ENCODE peak calls at places on chromosomes 7 and 10, in nine cellular contexts. One of them, this sample, is unnamed.

GRCh38 chr10:118362103-118362502 is 20.0 kb upstream of the FAM204A start:
- DNase-seq in astrocyte of the spinal cord: no peak
- DNase-seq in cardiac fibroblast: no peak
- DNase-seq in kidney: no peak
- DNase-seq in stimulated activated CD4-positive, alpha-beta T cell treated with anti-CD3 and anti-CD28 coated beads, TNF-alpha, amount 100 ng/mL, for 1 hour: no peak
- DNase-seq in B cell: no peak
- DNase-seq in GM12892: no peak
- DNase-seq in stimulated activated CD8-positive, alpha-beta memory T cell treated with anti-CD3 and anti-CD28 coated beads, Interleukin-2, amount 100 ng/mL, for 48 hours: no peak
- DNase-seq in RPMI7951: peak
- DNase-seq in this sample: no peak

GRCh38 chr7:48832303-48832845 is 92.0 kb upstream of the CDC14C start:
- DNase-seq in astrocyte of the spinal cord: no peak
- DNase-seq in cardiac fibroblast: no peak
- DNase-seq in kidney: no peak
- DNase-seq in stimulated activated CD4-positive, alpha-beta T cell treated with anti-CD3 and anti-CD28 coated beads, TNF-alpha, amount 100 ng/mL, for 1 hour: no peak
- DNase-seq in B cell: no peak
- DNase-seq in GM12892: no peak
- DNase-seq in stimulated activated CD8-positive, alpha-beta memory T cell treated with anti-CD3 and anti-CD28 coated beads, Interleukin-2, amount 100 ng/mL, for 48 hours: no peak
- DNase-seq in RPMI7951: no peak
- DNase-seq in this sample: no peak

GRCh38 chr7:149625947-149626392 is 128.4 kb upstream of the ZNF746 start:
- DNase-seq in astrocyte of the spinal cord: no peak
- DNase-seq in cardiac fibroblast: no peak
- DNase-seq in kidney: no peak
- DNase-seq in stimulated activated CD4-positive, alpha-beta T cell treated with anti-CD3 and anti-CD28 coated beads, TNF-alpha, amount 100 ng/mL, for 1 hour: no peak
- DNase-seq in B cell: no peak
- DNase-seq in GM12892: no peak
- DNase-seq in stimulated activated CD8-positive, alpha-beta memory T cell treated with anti-CD3 and anti-CD28 coated beads, Interleukin-2, amount 100 ng/mL, for 48 hours: no peak
- DNase-seq in RPMI7951: no peak
- DNase-seq in this sample: no peak

GRCh38 chr10:91115618-91116390 is 104.7 kb upstream of the PCGF5 start:
- DNase-seq in astrocyte of the spinal cord: no peak
- DNase-seq in cardiac fibroblast: no peak
- DNase-seq in kidney: no peak
- DNase-seq in stimulated activated CD4-positive, alpha-beta T cell treated with anti-CD3 and anti-CD28 coated beads, TNF-alpha, amount 100 ng/mL, for 1 hour: no peak
- DNase-seq in B cell: no peak
- DNase-seq in GM12892: no peak
- DNase-seq in stimulated activated CD8-positive, alpha-beta memory T cell treated with anti-CD3 and anti-CD28 coated beads, Interleukin-2, amount 100 ng/mL, for 48 hours: no peak
- DNase-seq in RPMI7951: no peak
- DNase-seq in this sample: no peak

GRCh38 chr10:12081470-12081869 is 12.7 kb downstream of the DHTKD1 start:
- DNase-seq in astrocyte of the spinal cord: no peak
- DNase-seq in cardiac fibroblast: no peak
- DNase-seq in kidney: no peak
- DNase-seq in stimulated activated CD4-positive, alpha-beta T cell treated with anti-CD3 and anti-CD28 coated beads, TNF-alpha, amount 100 ng/mL, for 1 hour: no peak
- DNase-seq in B cell: no peak
- DNase-seq in GM12892: no peak
- DNase-seq in stimulated activated CD8-positive, alpha-beta memory T cell treated with anti-CD3 and anti-CD28 coated beads, Interleukin-2, amount 100 ng/mL, for 48 hours: no peak
- DNase-seq in RPMI7951: no peak
- DNase-seq in this sample: peak

GRCh38 chr10:101311440-101312067 is 42.4 kb upstream of the BTRC start:
- DNase-seq in astrocyte of the spinal cord: no peak
- DNase-seq in cardiac fibroblast: no peak
- DNase-seq in kidney: no peak
- DNase-seq in stimulated activated CD4-positive, alpha-beta T cell treated with anti-CD3 and anti-CD28 coated beads, TNF-alpha, amount 100 ng/mL, for 1 hour: no peak
- DNase-seq in B cell: no peak
- DNase-seq in GM12892: no peak
- DNase-seq in stimulated activated CD8-positive, alpha-beta memory T cell treated with anti-CD3 and anti-CD28 coated beads, Interleukin-2, amount 100 ng/mL, for 48 hours: no peak
- DNase-seq in RPMI7951: no peak
- DNase-seq in this sample: peak

GRCh38 chr10:91772869-91773268 is 25.4 kb upstream of the TNKS2 start:
- DNase-seq in astrocyte of the spinal cord: no peak
- DNase-seq in cardiac fibroblast: no peak
- DNase-seq in kidney: no peak
- DNase-seq in stimulated activated CD4-positive, alpha-beta T cell treated with anti-CD3 and anti-CD28 coated beads, TNF-alpha, amount 100 ng/mL, for 1 hour: no peak
- DNase-seq in B cell: no peak
- DNase-seq in GM12892: no peak
- DNase-seq in stimulated activated CD8-positive, alpha-beta memory T cell treated with anti-CD3 and anti-CD28 coated beads, Interleukin-2, amount 100 ng/mL, for 48 hours: no peak
- DNase-seq in RPMI7951: no peak
- DNase-seq in this sample: no peak

GRCh38 chr7:2774280-2774679 is 69.8 kb downstream of the GNA12 start:
- DNase-seq in astrocyte of the spinal cord: no peak
- DNase-seq in cardiac fibroblast: no peak
- DNase-seq in kidney: no peak
- DNase-seq in stimulated activated CD4-positive, alpha-beta T cell treated with anti-CD3 and anti-CD28 coated beads, TNF-alpha, amount 100 ng/mL, for 1 hour: no peak
- DNase-seq in B cell: no peak
- DNase-seq in GM12892: no peak
- DNase-seq in stimulated activated CD8-positive, alpha-beta memory T cell treated with anti-CD3 and anti-CD28 coated beads, Interleukin-2, amount 100 ng/mL, for 48 hours: no peak
- DNase-seq in RPMI7951: no peak
- DNase-seq in this sample: no peak

GRCh38 chr10:1544929-1545328 is 192.4 kb downstream of the ADARB2 start:
- DNase-seq in astrocyte of the spinal cord: no peak
- DNase-seq in cardiac fibroblast: no peak
- DNase-seq in kidney: no peak
- DNase-seq in stimulated activated CD4-positive, alpha-beta T cell treated with anti-CD3 and anti-CD28 coated beads, TNF-alpha, amount 100 ng/mL, for 1 hour: no peak
- DNase-seq in B cell: no peak
- DNase-seq in GM12892: no peak
- DNase-seq in stimulated activated CD8-positive, alpha-beta memory T cell treated with anti-CD3 and anti-CD28 coated beads, Interleukin-2, amount 100 ng/mL, for 48 hours: no peak
- DNase-seq in RPMI7951: no peak
- DNase-seq in this sample: peak

GRCh38 chr7:157204134-157204533 is 65.4 kb downstream of the UBE3C start:
- DNase-seq in astrocyte of the spinal cord: no peak
- DNase-seq in cardiac fibroblast: no peak
- DNase-seq in kidney: no peak
- DNase-seq in stimulated activated CD4-positive, alpha-beta T cell treated with anti-CD3 and anti-CD28 coated beads, TNF-alpha, amount 100 ng/mL, for 1 hour: no peak
- DNase-seq in B cell: no peak
- DNase-seq in GM12892: no peak
- DNase-seq in stimulated activated CD8-positive, alpha-beta memory T cell treated with anti-CD3 and anti-CD28 coated beads, Interleukin-2, amount 100 ng/mL, for 48 hours: no peak
- DNase-seq in RPMI7951: no peak
- DNase-seq in this sample: no peak

GRCh38 chr7:87152897-87153641 is 816 bp downstream of the DMTF1 start:
- DNase-seq in astrocyte of the spinal cord: peak
- DNase-seq in cardiac fibroblast: peak
- DNase-seq in kidney: peak
- DNase-seq in stimulated activated CD4-positive, alpha-beta T cell treated with anti-CD3 and anti-CD28 coated beads, TNF-alpha, amount 100 ng/mL, for 1 hour: no peak
- DNase-seq in B cell: peak
- DNase-seq in GM12892: no peak
- DNase-seq in stimulated activated CD8-positive, alpha-beta memory T cell treated with anti-CD3 and anti-CD28 coated beads, Interleukin-2, amount 100 ng/mL, for 48 hours: peak
- DNase-seq in RPMI7951: peak
- DNase-seq in this sample: peak

GRCh38 chr7:3923307-3923918 is 622.4 kb downstream of the SDK1 start:
- DNase-seq in astrocyte of the spinal cord: no peak
- DNase-seq in cardiac fibroblast: no peak
- DNase-seq in kidney: no peak
- DNase-seq in stimulated activated CD4-positive, alpha-beta T cell treated with anti-CD3 and anti-CD28 coated beads, TNF-alpha, amount 100 ng/mL, for 1 hour: no peak
- DNase-seq in B cell: no peak
- DNase-seq in GM12892: no peak
- DNase-seq in stimulated activated CD8-positive, alpha-beta memory T cell treated with anti-CD3 and anti-CD28 coated beads, Interleukin-2, amount 100 ng/mL, for 48 hours: no peak
- DNase-seq in RPMI7951: no peak
- DNase-seq in this sample: no peak

GRCh38 chr7:74092964-74093339 is 9.3 kb downstream of the LIMK1 start:
- DNase-seq in astrocyte of the spinal cord: peak
- DNase-seq in cardiac fibroblast: peak
- DNase-seq in kidney: peak
- DNase-seq in stimulated activated CD4-positive, alpha-beta T cell treated with anti-CD3 and anti-CD28 coated beads, TNF-alpha, amount 100 ng/mL, for 1 hour: no peak
- DNase-seq in B cell: no peak
- DNase-seq in GM12892: peak
- DNase-seq in stimulated activated CD8-positive, alpha-beta memory T cell treated with anti-CD3 and anti-CD28 coated beads, Interleukin-2, amount 100 ng/mL, for 48 hours: no peak
- DNase-seq in RPMI7951: peak
- DNase-seq in this sample: peak

GRCh38 chr10:121054876-121055275 is 203.7 kb downstream of the WDR11 start:
- DNase-seq in astrocyte of the spinal cord: no peak
- DNase-seq in cardiac fibroblast: no peak
- DNase-seq in kidney: no peak
- DNase-seq in stimulated activated CD4-positive, alpha-beta T cell treated with anti-CD3 and anti-CD28 coated beads, TNF-alpha, amount 100 ng/mL, for 1 hour: no peak
- DNase-seq in B cell: no peak
- DNase-seq in GM12892: no peak
- DNase-seq in stimulated activated CD8-positive, alpha-beta memory T cell treated with anti-CD3 and anti-CD28 coated beads, Interleukin-2, amount 100 ng/mL, for 48 hours: no peak
- DNase-seq in RPMI7951: no peak
- DNase-seq in this sample: no peak

GRCh38 chr10:43868952-43869351 is 220.3 kb upstream of the ZNF32 start:
- DNase-seq in astrocyte of the spinal cord: no peak
- DNase-seq in cardiac fibroblast: no peak
- DNase-seq in kidney: no peak
- DNase-seq in stimulated activated CD4-positive, alpha-beta T cell treated with anti-CD3 and anti-CD28 coated beads, TNF-alpha, amount 100 ng/mL, for 1 hour: no peak
- DNase-seq in B cell: no peak
- DNase-seq in GM12892: no peak
- DNase-seq in stimulated activated CD8-positive, alpha-beta memory T cell treated with anti-CD3 and anti-CD28 coated beads, Interleukin-2, amount 100 ng/mL, for 48 hours: no peak
- DNase-seq in RPMI7951: no peak
- DNase-seq in this sample: no peak

GRCh38 chr10:84469470-84469869 is 141.1 kb downstream of the CCSER2 start:
- DNase-seq in astrocyte of the spinal cord: no peak
- DNase-seq in cardiac fibroblast: peak
- DNase-seq in kidney: no peak
- DNase-seq in stimulated activated CD4-positive, alpha-beta T cell treated with anti-CD3 and anti-CD28 coated beads, TNF-alpha, amount 100 ng/mL, for 1 hour: no peak
- DNase-seq in B cell: no peak
- DNase-seq in GM12892: no peak
- DNase-seq in stimulated activated CD8-positive, alpha-beta memory T cell treated with anti-CD3 and anti-CD28 coated beads, Interleukin-2, amount 100 ng/mL, for 48 hours: no peak
- DNase-seq in RPMI7951: no peak
- DNase-seq in this sample: no peak

GRCh38 chr7:46651561-46652088 is 730.6 kb upstream of the IGFBP3 start:
- DNase-seq in astrocyte of the spinal cord: no peak
- DNase-seq in cardiac fibroblast: no peak
- DNase-seq in kidney: no peak
- DNase-seq in stimulated activated CD4-positive, alpha-beta T cell treated with anti-CD3 and anti-CD28 coated beads, TNF-alpha, amount 100 ng/mL, for 1 hour: no peak
- DNase-seq in B cell: no peak
- DNase-seq in GM12892: no peak
- DNase-seq in stimulated activated CD8-positive, alpha-beta memory T cell treated with anti-CD3 and anti-CD28 coated beads, Interleukin-2, amount 100 ng/mL, for 48 hours: no peak
- DNase-seq in RPMI7951: no peak
- DNase-seq in this sample: no peak

GRCh38 chr7:46791180-46791579 is 790.7 kb downstream of the TNS3 start:
- DNase-seq in astrocyte of the spinal cord: no peak
- DNase-seq in cardiac fibroblast: peak
- DNase-seq in kidney: no peak
- DNase-seq in stimulated activated CD4-positive, alpha-beta T cell treated with anti-CD3 and anti-CD28 coated beads, TNF-alpha, amount 100 ng/mL, for 1 hour: no peak
- DNase-seq in B cell: no peak
- DNase-seq in GM12892: no peak
- DNase-seq in stimulated activated CD8-positive, alpha-beta memory T cell treated with anti-CD3 and anti-CD28 coated beads, Interleukin-2, amount 100 ng/mL, for 48 hours: no peak
- DNase-seq in RPMI7951: peak
- DNase-seq in this sample: no peak

GRCh38 chr10:44864637-44865288 is 46.4 kb upstream of the TMEM72 start:
- DNase-seq in astrocyte of the spinal cord: peak
- DNase-seq in cardiac fibroblast: peak
- DNase-seq in kidney: peak
- DNase-seq in stimulated activated CD4-positive, alpha-beta T cell treated with anti-CD3 and anti-CD28 coated beads, TNF-alpha, amount 100 ng/mL, for 1 hour: peak
- DNase-seq in B cell: peak
- DNase-seq in GM12892: peak
- DNase-seq in stimulated activated CD8-positive, alpha-beta memory T cell treated with anti-CD3 and anti-CD28 coated beads, Interleukin-2, amount 100 ng/mL, for 48 hours: peak
- DNase-seq in RPMI7951: peak
- DNase-seq in this sample: peak

GRCh38 chr7:113045379-113045778 is 41.2 kb downstream of the GPR85 start:
- DNase-seq in astrocyte of the spinal cord: no peak
- DNase-seq in cardiac fibroblast: no peak
- DNase-seq in kidney: no peak
- DNase-seq in stimulated activated CD4-positive, alpha-beta T cell treated with anti-CD3 and anti-CD28 coated beads, TNF-alpha, amount 100 ng/mL, for 1 hour: no peak
- DNase-seq in B cell: no peak
- DNase-seq in GM12892: no peak
- DNase-seq in stimulated activated CD8-positive, alpha-beta memory T cell treated with anti-CD3 and anti-CD28 coated beads, Interleukin-2, amount 100 ng/mL, for 48 hours: no peak
- DNase-seq in RPMI7951: no peak
- DNase-seq in this sample: no peak

GRCh38 chr7:114533151-114533550 is 118.5 kb downstream of the FOXP2 start:
- DNase-seq in astrocyte of the spinal cord: no peak
- DNase-seq in cardiac fibroblast: no peak
- DNase-seq in kidney: no peak
- DNase-seq in stimulated activated CD4-positive, alpha-beta T cell treated with anti-CD3 and anti-CD28 coated beads, TNF-alpha, amount 100 ng/mL, for 1 hour: no peak
- DNase-seq in B cell: no peak
- DNase-seq in GM12892: no peak
- DNase-seq in stimulated activated CD8-positive, alpha-beta memory T cell treated with anti-CD3 and anti-CD28 coated beads, Interleukin-2, amount 100 ng/mL, for 48 hours: no peak
- DNase-seq in RPMI7951: no peak
- DNase-seq in this sample: no peak

GRCh38 chr10:113047151-113047550 is 97.1 kb downstream of the TCF7L2 start:
- DNase-seq in astrocyte of the spinal cord: peak
- DNase-seq in cardiac fibroblast: peak
- DNase-seq in kidney: no peak
- DNase-seq in stimulated activated CD4-positive, alpha-beta T cell treated with anti-CD3 and anti-CD28 coated beads, TNF-alpha, amount 100 ng/mL, for 1 hour: no peak
- DNase-seq in B cell: no peak
- DNase-seq in GM12892: no peak
- DNase-seq in stimulated activated CD8-positive, alpha-beta memory T cell treated with anti-CD3 and anti-CD28 coated beads, Interleukin-2, amount 100 ng/mL, for 48 hours: no peak
- DNase-seq in RPMI7951: no peak
- DNase-seq in this sample: no peak

GRCh38 chr10:87093461-87094372 is 926 bp downstream of the GLUD1 start:
- DNase-seq in astrocyte of the spinal cord: peak
- DNase-seq in cardiac fibroblast: peak
- DNase-seq in kidney: peak
- DNase-seq in stimulated activated CD4-positive, alpha-beta T cell treated with anti-CD3 and anti-CD28 coated beads, TNF-alpha, amount 100 ng/mL, for 1 hour: no peak
- DNase-seq in B cell: peak
- DNase-seq in GM12892: peak
- DNase-seq in stimulated activated CD8-positive, alpha-beta memory T cell treated with anti-CD3 and anti-CD28 coated beads, Interleukin-2, amount 100 ng/mL, for 48 hours: peak
- DNase-seq in RPMI7951: peak
- DNase-seq in this sample: peak

GRCh38 chr10:9608592-9608991 is 1409.1 kb upstream of the CELF2 start:
- DNase-seq in astrocyte of the spinal cord: peak
- DNase-seq in cardiac fibroblast: peak
- DNase-seq in kidney: no peak
- DNase-seq in stimulated activated CD4-positive, alpha-beta T cell treated with anti-CD3 and anti-CD28 coated beads, TNF-alpha, amount 100 ng/mL, for 1 hour: no peak
- DNase-seq in B cell: no peak
- DNase-seq in GM12892: no peak
- DNase-seq in stimulated activated CD8-positive, alpha-beta memory T cell treated with anti-CD3 and anti-CD28 coated beads, Interleukin-2, amount 100 ng/mL, for 48 hours: no peak
- DNase-seq in RPMI7951: no peak
- DNase-seq in this sample: no peak

GRCh38 chr7:86978804-86979506 is 80.5 kb downstream of the ELAPOR2 start:
- DNase-seq in astrocyte of the spinal cord: no peak
- DNase-seq in cardiac fibroblast: no peak
- DNase-seq in kidney: no peak
- DNase-seq in stimulated activated CD4-positive, alpha-beta T cell treated with anti-CD3 and anti-CD28 coated beads, TNF-alpha, amount 100 ng/mL, for 1 hour: no peak
- DNase-seq in B cell: no peak
- DNase-seq in GM12892: no peak
- DNase-seq in stimulated activated CD8-positive, alpha-beta memory T cell treated with anti-CD3 and anti-CD28 coated beads, Interleukin-2, amount 100 ng/mL, for 48 hours: no peak
- DNase-seq in RPMI7951: no peak
- DNase-seq in this sample: no peak

GRCh38 chr10:79047875-79048638 is 20.7 kb upstream of the ZMIZ1 start:
- DNase-seq in astrocyte of the spinal cord: no peak
- DNase-seq in cardiac fibroblast: no peak
- DNase-seq in kidney: peak
- DNase-seq in stimulated activated CD4-positive, alpha-beta T cell treated with anti-CD3 and anti-CD28 coated beads, TNF-alpha, amount 100 ng/mL, for 1 hour: no peak
- DNase-seq in B cell: peak
- DNase-seq in GM12892: no peak
- DNase-seq in stimulated activated CD8-positive, alpha-beta memory T cell treated with anti-CD3 and anti-CD28 coated beads, Interleukin-2, amount 100 ng/mL, for 48 hours: no peak
- DNase-seq in RPMI7951: no peak
- DNase-seq in this sample: peak

GRCh38 chr7:16978358-16979244 is 96.8 kb upstream of the AGR3 start:
- DNase-seq in astrocyte of the spinal cord: peak
- DNase-seq in cardiac fibroblast: peak
- DNase-seq in kidney: no peak
- DNase-seq in stimulated activated CD4-positive, alpha-beta T cell treated with anti-CD3 and anti-CD28 coated beads, TNF-alpha, amount 100 ng/mL, for 1 hour: no peak
- DNase-seq in B cell: no peak
- DNase-seq in GM12892: no peak
- DNase-seq in stimulated activated CD8-positive, alpha-beta memory T cell treated with anti-CD3 and anti-CD28 coated beads, Interleukin-2, amount 100 ng/mL, for 48 hours: no peak
- DNase-seq in RPMI7951: peak
- DNase-seq in this sample: no peak

GRCh38 chr7:108045154-108045553 is 42.2 kb upstream of the LAMB1 start:
- DNase-seq in astrocyte of the spinal cord: peak
- DNase-seq in cardiac fibroblast: peak
- DNase-seq in kidney: no peak
- DNase-seq in stimulated activated CD4-positive, alpha-beta T cell treated with anti-CD3 and anti-CD28 coated beads, TNF-alpha, amount 100 ng/mL, for 1 hour: no peak
- DNase-seq in B cell: no peak
- DNase-seq in GM12892: no peak
- DNase-seq in stimulated activated CD8-positive, alpha-beta memory T cell treated with anti-CD3 and anti-CD28 coated beads, Interleukin-2, amount 100 ng/mL, for 48 hours: no peak
- DNase-seq in RPMI7951: no peak
- DNase-seq in this sample: no peak

GRCh38 chr10:26689394-26689793 is 8.1 kb upstream of the PDSS1 start:
- DNase-seq in astrocyte of the spinal cord: no peak
- DNase-seq in cardiac fibroblast: no peak
- DNase-seq in kidney: no peak
- DNase-seq in stimulated activated CD4-positive, alpha-beta T cell treated with anti-CD3 and anti-CD28 coated beads, TNF-alpha, amount 100 ng/mL, for 1 hour: no peak
- DNase-seq in B cell: no peak
- DNase-seq in GM12892: no peak
- DNase-seq in stimulated activated CD8-positive, alpha-beta memory T cell treated with anti-CD3 and anti-CD28 coated beads, Interleukin-2, amount 100 ng/mL, for 48 hours: no peak
- DNase-seq in RPMI7951: no peak
- DNase-seq in this sample: no peak

GRCh38 chr7:142428094-142428493 is 170.2 kb upstream of the PRSS58 start:
- DNase-seq in astrocyte of the spinal cord: no peak
- DNase-seq in cardiac fibroblast: no peak
- DNase-seq in kidney: no peak
- DNase-seq in stimulated activated CD4-positive, alpha-beta T cell treated with anti-CD3 and anti-CD28 coated beads, TNF-alpha, amount 100 ng/mL, for 1 hour: no peak
- DNase-seq in B cell: no peak
- DNase-seq in GM12892: no peak
- DNase-seq in stimulated activated CD8-positive, alpha-beta memory T cell treated with anti-CD3 and anti-CD28 coated beads, Interleukin-2, amount 100 ng/mL, for 48 hours: no peak
- DNase-seq in RPMI7951: no peak
- DNase-seq in this sample: no peak